ENCODE peak calls at places on chromosomes 5 and 9, in five cellular contexts. One of them, this sample, is unnamed.

GRCh38 chr9:130498918-130499698 is 54.3 kb downstream of the ASS1 start:
- DNase-seq in B cell: no peak
- DNase-seq in tibial nerve: no peak
- DNase-seq in AG10803: no peak
- DNase-seq in breast epithelium: no peak
- DNase-seq in this sample: no peak

GRCh38 chr5:133397986-133398645 is 214.2 kb downstream of the FSTL4 start:
- DNase-seq in breast epithelium: no peak
- DNase-seq in B cell: no peak
- DNase-seq in tibial nerve: no peak
- DNase-seq in AG10803: no peak
- DNase-seq in this sample: no peak

GRCh38 chr9:135502168-135502872 is 1.8 kb downstream of the MRPS2 start:
- DNase-seq in B cell: no peak
- DNase-seq in AG10803: no peak
- DNase-seq in tibial nerve: no peak
- DNase-seq in breast epithelium: no peak
- DNase-seq in this sample: no peak

GRCh38 chr5:95955996-95956899 is 5.4 kb downstream of the ELL2 start:
- DNase-seq in breast epithelium: no peak
- DNase-seq in B cell: no peak
- DNase-seq in AG10803: peak
- DNase-seq in tibial nerve: no peak
- DNase-seq in this sample: no peak

GRCh38 chr5:1311443-1312055 is 16.7 kb upstream of the TERT start:
- DNase-seq in AG10803: no peak
- DNase-seq in tibial nerve: no peak
- DNase-seq in B cell: no peak
- DNase-seq in breast epithelium: no peak
- DNase-seq in this sample: no peak

GRCh38 chr5:2193142-2193922 is 310.6 kb upstream of the IRX4 start:
- DNase-seq in B cell: no peak
- DNase-seq in tibial nerve: no peak
- DNase-seq in AG10803: no peak
- DNase-seq in breast epithelium: no peak
- DNase-seq in this sample: no peak

GRCh38 chr9:131981116-131981847 is 98.4 kb downstream of the MED27 start:
- DNase-seq in breast epithelium: no peak
- DNase-seq in tibial nerve: no peak
- DNase-seq in AG10803: no peak
- DNase-seq in B cell: no peak
- DNase-seq in this sample: no peak

GRCh38 chr5:132422720-132423442 is 53.4 kb downstream of the SLC22A5 start:
- DNase-seq in B cell: no peak
- DNase-seq in AG10803: peak
- DNase-seq in tibial nerve: no peak
- DNase-seq in breast epithelium: no peak
- DNase-seq in this sample: no peak

GRCh38 chr5:56735845-56736641 is 79.3 kb upstream of the MAP3K1 start:
- DNase-seq in B cell: peak
- DNase-seq in tibial nerve: no peak
- DNase-seq in AG10803: no peak
- DNase-seq in breast epithelium: no peak
- DNase-seq in this sample: no peak

GRCh38 chr5:111930905-111931461 is 174.0 kb upstream of the NREP start:
- DNase-seq in breast epithelium: no peak
- DNase-seq in B cell: no peak
- DNase-seq in AG10803: peak
- DNase-seq in tibial nerve: no peak
- DNase-seq in this sample: no peak

GRCh38 chr9:75152416-75152815 is 64.1 kb downstream of the OSTF1 start:
- DNase-seq in tibial nerve: no peak
- DNase-seq in breast epithelium: no peak
- DNase-seq in AG10803: no peak
- DNase-seq in B cell: no peak
- DNase-seq in this sample: peak

GRCh38 chr9:88777498-88778312 is 213.6 kb upstream of the S1PR3 start:
- DNase-seq in breast epithelium: no peak
- DNase-seq in AG10803: no peak
- DNase-seq in B cell: no peak
- DNase-seq in tibial nerve: no peak
- DNase-seq in this sample: no peak

GRCh38 chr9:2241461-2241874 is 226.3 kb downstream of the SMARCA2 start:
- DNase-seq in breast epithelium: no peak
- DNase-seq in B cell: no peak
- DNase-seq in AG10803: peak
- DNase-seq in tibial nerve: no peak
- DNase-seq in this sample: no peak

GRCh38 chr9:532707-533106 is 308.8 kb upstream of the DMRT1 start:
- DNase-seq in tibial nerve: no peak
- DNase-seq in AG10803: no peak
- DNase-seq in breast epithelium: no peak
- DNase-seq in B cell: no peak
- DNase-seq in this sample: no peak

GRCh38 chr5:87872986-87873385 is 395.7 kb downstream of the TMEM161B start:
- DNase-seq in tibial nerve: no peak
- DNase-seq in B cell: no peak
- DNase-seq in AG10803: no peak
- DNase-seq in breast epithelium: no peak
- DNase-seq in this sample: no peak

GRCh38 chr9:121885345-121885901 is 207.7 kb downstream of the TTLL11 start:
- DNase-seq in B cell: no peak
- DNase-seq in tibial nerve: no peak
- DNase-seq in AG10803: no peak
- DNase-seq in breast epithelium: no peak
- DNase-seq in this sample: no peak

GRCh38 chr5:43561346-43561745 is 4.5 kb upstream of the PAIP1 start:
- DNase-seq in AG10803: peak
- DNase-seq in B cell: no peak
- DNase-seq in breast epithelium: no peak
- DNase-seq in tibial nerve: no peak
- DNase-seq in this sample: no peak

GRCh38 chr5:98771389-98772109 is 1.9 kb upstream of the RGMB start:
- DNase-seq in B cell: peak
- DNase-seq in AG10803: peak
- DNase-seq in breast epithelium: peak
- DNase-seq in tibial nerve: peak
- DNase-seq in this sample: no peak

GRCh38 chr9:127876026-127876763 is 1.3 kb downstream of the AK1 start:
- DNase-seq in breast epithelium: no peak
- DNase-seq in B cell: no peak
- DNase-seq in tibial nerve: no peak
- DNase-seq in AG10803: no peak
- DNase-seq in this sample: no peak

GRCh38 chr5:10364186-10364689 is 10.7 kb downstream of the MARCHF6 start:
- DNase-seq in AG10803: no peak
- DNase-seq in breast epithelium: no peak
- DNase-seq in tibial nerve: no peak
- DNase-seq in B cell: no peak
- DNase-seq in this sample: no peak

GRCh38 chr5:180799902-180800801 is 2.5 kb downstream of the MGAT1 start:
- DNase-seq in breast epithelium: peak
- DNase-seq in tibial nerve: no peak
- DNase-seq in B cell: no peak
- DNase-seq in AG10803: peak
- DNase-seq in this sample: no peak

GRCh38 chr5:142587354-142587965 is 98.4 kb downstream of the FGF1 start:
- DNase-seq in AG10803: peak
- DNase-seq in breast epithelium: no peak
- DNase-seq in tibial nerve: no peak
- DNase-seq in B cell: no peak
- DNase-seq in this sample: no peak
- TF ChIP-seq CTCF in AG10803: peak
- TF ChIP-seq CTCF in breast epithelium: no peak
- TF ChIP-seq CTCF in tibial nerve: peak
- TF ChIP-seq CTCF in B cell: peak
- TF ChIP-seq CTCF in this sample: peak

GRCh38 chr9:114469091-114469853 is 36.0 kb downstream of the WHRN start:
- DNase-seq in AG10803: no peak
- DNase-seq in B cell: no peak
- DNase-seq in breast epithelium: no peak
- DNase-seq in tibial nerve: no peak
- DNase-seq in this sample: no peak
- TF ChIP-seq CTCF in AG10803: no peak
- TF ChIP-seq CTCF in B cell: no peak
- TF ChIP-seq CTCF in breast epithelium: no peak
- TF ChIP-seq CTCF in tibial nerve: no peak
- TF ChIP-seq CTCF in this sample: no peak

GRCh38 chr9:93188426-93189368 is 4.8 kb downstream of the WNK2 start:
- DNase-seq in breast epithelium: no peak
- DNase-seq in tibial nerve: no peak
- DNase-seq in AG10803: no peak
- DNase-seq in B cell: no peak
- DNase-seq in this sample: no peak
- TF ChIP-seq CTCF in breast epithelium: no peak
- TF ChIP-seq CTCF in tibial nerve: no peak
- TF ChIP-seq CTCF in AG10803: no peak
- TF ChIP-seq CTCF in B cell: no peak
- TF ChIP-seq CTCF in this sample: no peak

GRCh38 chr5:173451031-173451430 is 122.8 kb upstream of the STC2 start:
- DNase-seq in tibial nerve: no peak
- DNase-seq in breast epithelium: no peak
- DNase-seq in B cell: no peak
- DNase-seq in AG10803: no peak
- DNase-seq in this sample: no peak
- TF ChIP-seq CTCF in tibial nerve: no peak
- TF ChIP-seq CTCF in breast epithelium: peak
- TF ChIP-seq CTCF in B cell: peak
- TF ChIP-seq CTCF in AG10803: peak
- TF ChIP-seq CTCF in this sample: no peak